ENCODE peak calls at places on chromosomes 2 and 18, in five cellular contexts. J is A549, T is mesothelial cell of epicardium, K is RWPE1, F is transverse colon. N is an unnamed sample.

GRCh38 chr2:46875226-46875899 is 40.2 kb downstream of the MCFD2 start:
- DNase-seq in J (no peak), T (no peak), K (no peak), F (no peak), N (no peak)

GRCh38 chr18:48875942-48876511 is 74.7 kb downstream of the SMAD7 start:
- DNase-seq in J (peak; percentile 31), T (no peak), K (no peak), F (no peak), N (no peak)

GRCh38 chr18:79429785-79430281 is 34.1 kb downstream of the NFATC1 start:
- DNase-seq in J (no peak), T (no peak), K (no peak), F (no peak), N (no peak)

GRCh38 chr2:118016911-118017310 is 3.0 kb upstream of the CCDC93 start:
- DNase-seq in J (no peak), T (no peak), K (no peak), F (no peak), N (no peak)

GRCh38 chr2:222269132-222269531 is 29.7 kb downstream of the PAX3 start:
- DNase-seq in J (no peak), T (no peak), K (no peak), F (no peak), N (no peak)

GRCh38 chr18:55838841-55839240 is 250.8 kb upstream of the TCF4 start:
- DNase-seq in J (no peak), T (no peak), K (no peak), F (no peak), N (no peak)

GRCh38 chr2:10285578-10286198 is 17.0 kb upstream of the HPCAL1 start:
- DNase-seq in J (peak; percentile 90), T (no peak), K (peak; percentile 41), F (peak; percentile 58), N (no peak)

GRCh38 chr18:495017-495416 is 5.5 kb downstream of the COLEC12 start:
- DNase-seq in J (no peak), T (no peak), K (no peak), F (no peak), N (no peak)

GRCh38 chr2:66805136-66805535 is 370.2 kb downstream of the MEIS1 start:
- DNase-seq in J (no peak), T (no peak), K (no peak), F (no peak), N (no peak)

GRCh38 chr2:241550616-241551580 is 7.6 kb upstream of the BOK start:
- DNase-seq in J (no peak), T (no peak), K (no peak), F (no peak), N (no peak)

GRCh38 chr18:3257627-3258120 is 4.3 kb upstream of the MYL12B start:
- DNase-seq in J (no peak), T (no peak), K (no peak), F (no peak), N (no peak)

GRCh38 chr2:46510596-46511177 is 31.3 kb downstream of the TMEM247 start:
- DNase-seq in J (no peak), T (peak; percentile 19), K (no peak), F (no peak), N (no peak)

GRCh38 chr2:233853353-233853752 is 982 bp downstream of the HJURP start:
- DNase-seq in J (peak; percentile 34), T (no peak), K (no peak), F (no peak), N (no peak)

GRCh38 chr18:12599543-12599942 is 58.4 kb downstream of the SPIRE1 start:
- DNase-seq in J (no peak), T (no peak), K (peak; percentile 39), F (no peak), N (no peak)

GRCh38 chr2:23901966-23902942 is 24.7 kb downstream of the ATAD2B start:
- DNase-seq in J (no peak), T (no peak), K (peak; percentile 32), F (no peak), N (no peak)

GRCh38 chr2:196137271-196137670 is 34.1 kb downstream of the STK17B start:
- DNase-seq in J (no peak), T (no peak), K (no peak), F (no peak), N (no peak)

GRCh38 chr2:239114616-239115265 is 266.9 kb downstream of the TWIST2 start:
- DNase-seq in J (no peak), T (no peak), K (no peak), F (no peak), N (no peak)

GRCh38 chr2:39492095-39492590 is 55.1 kb upstream of the MAP4K3 start:
- DNase-seq in J (peak; percentile 80), T (no peak), K (peak; percentile 86), F (no peak), N (no peak)

GRCh38 chr2:205734436-205734835 is 52.1 kb downstream of the NRP2 start:
- DNase-seq in J (peak; percentile 52), T (no peak), K (peak; percentile 38), F (no peak), N (no peak)

GRCh38 chr2:122193622-122194021 is 438.2 kb downstream of the TSN start:
- DNase-seq in J (no peak), T (no peak), K (peak; percentile 13), F (no peak), N (no peak)

GRCh38 chr2:108377411-108377810 is 343 bp upstream of the SULT1C4 start:
- DNase-seq in J (no peak), T (no peak), K (no peak), F (no peak), N (no peak)

GRCh38 chr2:207896525-207897295 is 127.0 kb upstream of the FZD5 start:
- DNase-seq in J (peak; percentile 18), T (no peak), K (peak; percentile 30), F (peak; percentile 30), N (no peak)
- TF ChIP-seq CTCF in J (no peak), T (peak; percentile 23), K (no peak), F (peak; percentile 21), N (peak; percentile 43)

GRCh38 chr2:127641846-127642510 is 4.0 kb upstream of the GPR17 start:
- DNase-seq in J (no peak), T (no peak), K (no peak), F (no peak), N (no peak)

GRCh38 chr2:127645395-127646291 is at the start of gene GPR17:
- DNase-seq in J (no peak), T (no peak), K (no peak), F (no peak), N (no peak)

GRCh38 chr2:127642706-127643697 is 3.0 kb upstream of the GPR17 start:
- DNase-seq in J (no peak), T (no peak), K (no peak), F (no peak), N (no peak)

GRCh38 chr2:127644661-127645394 is 1.1 kb upstream of the GPR17 start:
- DNase-seq in J (no peak), T (no peak), K (no peak), F (no peak), N (no peak)

GRCh38 chr2:127643698-127644660 is 2.0 kb upstream of the GPR17 start:
- DNase-seq in J (no peak), T (no peak), K (no peak), F (no peak), N (no peak)
- TF ChIP-seq CTCF in J (no peak), T (no peak), K (no peak), F (no peak), N (no peak)

GRCh38 chr2:64979744-64980143 is 9.5 kb upstream of the SLC1A4 start:
- DNase-seq in J (no peak), T (no peak), K (no peak), F (no peak), N (no peak)

GRCh38 chr2:64975232-64975791 is 13.9 kb upstream of the SLC1A4 start:
- DNase-seq in J (peak; percentile 86), T (no peak), K (peak; percentile 81), F (no peak), N (no peak)

GRCh38 chr2:64976276-64976675 is 12.9 kb upstream of the SLC1A4 start:
- DNase-seq in J (no peak), T (no peak), K (no peak), F (no peak), N (no peak)

GRCh38 chr2:64980192-64980591 is 9.0 kb upstream of the SLC1A4 start:
- DNase-seq in J (no peak), T (no peak), K (no peak), F (no peak), N (no peak)

GRCh38 chr2:64978514-64979268 is 10.5 kb upstream of the SLC1A4 start:
- DNase-seq in J (peak; percentile 37), T (no peak), K (no peak), F (no peak), N (no peak)
- TF ChIP-seq CTCF in J (peak; percentile 34), T (no peak), K (no peak), F (peak; percentile 7), N (peak; percentile 35)

DNA sequence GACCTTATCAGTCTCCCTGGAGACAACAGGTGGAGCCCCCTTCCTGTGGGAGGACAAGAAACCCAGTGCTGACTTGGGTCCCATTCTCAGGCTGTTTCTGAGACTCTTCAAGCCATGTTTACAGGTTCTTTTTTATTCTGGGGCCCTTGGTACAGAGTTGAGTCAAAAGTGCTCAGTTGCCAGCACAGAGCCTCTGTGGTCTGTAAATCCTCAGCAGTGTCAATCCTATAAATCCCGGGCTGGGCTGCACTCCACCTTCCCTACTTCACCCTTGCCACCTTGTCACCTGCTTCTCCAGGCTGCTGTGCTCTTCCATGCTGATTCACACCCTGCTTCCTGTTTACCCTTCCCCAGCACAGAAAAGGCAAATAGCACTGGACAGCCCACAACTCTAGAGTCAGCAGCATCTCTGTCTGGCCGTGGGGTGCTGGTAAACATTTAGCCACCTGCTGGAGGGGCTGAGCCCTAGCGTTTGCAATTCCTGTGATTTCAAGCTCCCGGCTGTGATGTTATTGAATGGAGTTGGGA is 74.7 kb downstream of the TNFRSF11A start:
- DNase-seq in J (peak; percentile 60), T (no peak), K (no peak), F (peak; percentile 18), N (no peak)
- TF ChIP-seq CTCF in J (no peak), T (peak; percentile 13), K (no peak), F (peak; percentile 7), N (peak; percentile 57)

DNA sequence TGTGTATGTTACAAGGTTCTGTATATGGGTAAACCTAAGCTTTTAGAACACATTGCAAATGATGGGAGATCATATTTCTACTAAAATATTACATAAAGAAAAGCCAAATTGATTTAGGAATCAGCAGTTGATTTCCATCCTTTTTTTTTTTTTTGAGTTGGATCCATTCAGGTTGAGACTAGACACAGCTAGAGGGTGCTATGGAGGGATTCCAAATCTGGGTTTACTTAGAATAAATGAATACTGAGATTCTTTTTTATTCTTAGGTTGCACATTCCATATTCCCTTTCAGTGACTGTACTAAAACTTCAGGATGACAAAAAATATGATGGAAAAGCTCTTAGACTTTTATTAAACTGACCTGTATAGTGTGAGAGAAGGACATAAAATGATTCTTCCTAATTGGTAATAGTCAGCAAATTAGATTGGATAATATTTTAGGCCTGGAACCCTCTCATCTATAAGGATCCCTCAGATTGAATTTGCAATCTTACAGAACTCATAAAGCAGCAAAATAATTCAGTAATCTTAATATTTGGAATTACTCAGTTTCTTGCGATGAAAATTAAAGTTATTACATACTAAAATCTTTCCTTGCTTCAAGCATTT is 183.3 kb upstream of the SESTD1 start:
- DNase-seq in J (no peak), T (no peak), K (no peak), F (no peak), N (no peak)
- TF ChIP-seq CTCF in J (no peak), T (no peak), K (no peak), F (no peak), N (no peak)

GRCh38 chr2:16973586-16974274 is 308.1 kb upstream of the CYRIA start:
- DNase-seq in J (no peak), T (no peak), K (no peak), F (no peak), N (no peak)

GRCh38 chr2:16971722-16972234 is 306.1 kb upstream of the CYRIA start:
- DNase-seq in J (no peak), T (no peak), K (no peak), F (no peak), N (no peak)

GRCh38 chr2:16972276-16972675 is 306.6 kb upstream of the CYRIA start:
- DNase-seq in J (no peak), T (no peak), K (no peak), F (no peak), N (no peak)
- TF ChIP-seq CTCF in J (no peak), T (no peak), K (no peak), F (no peak), N (no peak)